ENCODE peak calls at places on chromosomes 1 and 21, in six cellular contexts. One of them, this sample, is unnamed.

GRCh38 chr1:210792703-210793102 is 341.2 kb downstream of the KCNH1 start:
- DNase-seq in mammary epithelial cell: peak; percentile 58
- DNase-seq in endothelial cell of umbilical vein: no peak
- DNase-seq in A549: peak; percentile 64
- DNase-seq in keratinocyte: peak; percentile 42
- DNase-seq in GM23338: no peak
- DNase-seq in this sample: no peak

GRCh38 chr21:41640756-41641509 is 125.9 kb downstream of the RIPK4 start:
- DNase-seq in mammary epithelial cell: peak; percentile 57
- DNase-seq in endothelial cell of umbilical vein: no peak
- DNase-seq in A549: peak; percentile 21
- DNase-seq in keratinocyte: no peak
- DNase-seq in GM23338: no peak
- DNase-seq in this sample: no peak

GRCh38 chr1:118984086-118984989 is 3.8 kb downstream of the TBX15 start:
- DNase-seq in mammary epithelial cell: no peak
- DNase-seq in endothelial cell of umbilical vein: peak; percentile 24
- DNase-seq in A549: no peak
- DNase-seq in keratinocyte: no peak
- DNase-seq in GM23338: peak; percentile 92
- DNase-seq in this sample: no peak

GRCh38 chr1:17065667-17066066 is 11.8 kb upstream of the SDHB start:
- DNase-seq in mammary epithelial cell: no peak
- DNase-seq in endothelial cell of umbilical vein: no peak
- DNase-seq in A549: no peak
- DNase-seq in keratinocyte: no peak
- DNase-seq in GM23338: no peak
- DNase-seq in this sample: no peak

GRCh38 chr21:36980280-36981048 is 14.0 kb upstream of the HLCS start:
- DNase-seq in mammary epithelial cell: no peak
- DNase-seq in endothelial cell of umbilical vein: peak; percentile 16
- DNase-seq in A549: no peak
- DNase-seq in keratinocyte: no peak
- DNase-seq in GM23338: peak; percentile 65
- DNase-seq in this sample: no peak

GRCh38 chr1:226639631-226640061 is 91.1 kb downstream of the STUM start:
- DNase-seq in mammary epithelial cell: no peak
- DNase-seq in endothelial cell of umbilical vein: no peak
- DNase-seq in A549: no peak
- DNase-seq in keratinocyte: no peak
- DNase-seq in GM23338: no peak
- DNase-seq in this sample: no peak

GRCh38 chr21:17577701-17578100 is 35.0 kb downstream of the BTG3 start:
- DNase-seq in mammary epithelial cell: no peak
- DNase-seq in endothelial cell of umbilical vein: no peak
- DNase-seq in A549: no peak
- DNase-seq in keratinocyte: no peak
- DNase-seq in GM23338: no peak
- DNase-seq in this sample: no peak

GRCh38 chr1:218499021-218499691 is 154.0 kb downstream of the TGFB2 start:
- DNase-seq in mammary epithelial cell: peak; percentile 80
- DNase-seq in endothelial cell of umbilical vein: peak; percentile 83
- DNase-seq in A549: no peak
- DNase-seq in keratinocyte: no peak
- DNase-seq in GM23338: no peak
- DNase-seq in this sample: no peak

GRCh38 chr1:110455151-110455550 is 4.2 kb downstream of the PROK1 start:
- DNase-seq in mammary epithelial cell: no peak
- DNase-seq in endothelial cell of umbilical vein: no peak
- DNase-seq in A549: no peak
- DNase-seq in keratinocyte: no peak
- DNase-seq in GM23338: peak; percentile 75
- DNase-seq in this sample: no peak

GRCh38 chr1:81467433-81467832 is 333.3 kb upstream of the ADGRL2 start:
- DNase-seq in mammary epithelial cell: no peak
- DNase-seq in endothelial cell of umbilical vein: no peak
- DNase-seq in A549: no peak
- DNase-seq in keratinocyte: no peak
- DNase-seq in GM23338: no peak
- DNase-seq in this sample: no peak

GRCh38 chr1:101309334-101310221 is 72.8 kb downstream of the S1PR1 start:
- DNase-seq in mammary epithelial cell: no peak
- DNase-seq in endothelial cell of umbilical vein: peak; percentile 79
- DNase-seq in A549: peak; percentile 18
- DNase-seq in keratinocyte: no peak
- DNase-seq in GM23338: peak; percentile 73
- DNase-seq in this sample: peak; percentile 93

GRCh38 chr1:94633051-94633450 is 91.5 kb upstream of the F3 start:
- DNase-seq in mammary epithelial cell: no peak
- DNase-seq in endothelial cell of umbilical vein: no peak
- DNase-seq in A549: no peak
- DNase-seq in keratinocyte: no peak
- DNase-seq in GM23338: no peak
- DNase-seq in this sample: no peak

GRCh38 chr1:172270605-172271004 is 149.9 kb upstream of the C1orf105 start:
- DNase-seq in mammary epithelial cell: no peak
- DNase-seq in endothelial cell of umbilical vein: no peak
- DNase-seq in A549: no peak
- DNase-seq in keratinocyte: no peak
- DNase-seq in GM23338: no peak
- DNase-seq in this sample: no peak

GRCh38 chr1:211332839-211333238 is 6.2 kb downstream of the TRAF5 start:
- DNase-seq in mammary epithelial cell: no peak
- DNase-seq in endothelial cell of umbilical vein: no peak
- DNase-seq in A549: no peak
- DNase-seq in keratinocyte: no peak
- DNase-seq in GM23338: no peak
- DNase-seq in this sample: no peak

GRCh38 chr1:233327938-233328660 is 575 bp downstream of the MAP3K21 start:
- DNase-seq in mammary epithelial cell: peak; percentile 57
- DNase-seq in endothelial cell of umbilical vein: peak; percentile 10
- DNase-seq in A549: no peak
- DNase-seq in keratinocyte: no peak
- DNase-seq in GM23338: peak; percentile 65
- DNase-seq in this sample: peak; percentile 6

DNA sequence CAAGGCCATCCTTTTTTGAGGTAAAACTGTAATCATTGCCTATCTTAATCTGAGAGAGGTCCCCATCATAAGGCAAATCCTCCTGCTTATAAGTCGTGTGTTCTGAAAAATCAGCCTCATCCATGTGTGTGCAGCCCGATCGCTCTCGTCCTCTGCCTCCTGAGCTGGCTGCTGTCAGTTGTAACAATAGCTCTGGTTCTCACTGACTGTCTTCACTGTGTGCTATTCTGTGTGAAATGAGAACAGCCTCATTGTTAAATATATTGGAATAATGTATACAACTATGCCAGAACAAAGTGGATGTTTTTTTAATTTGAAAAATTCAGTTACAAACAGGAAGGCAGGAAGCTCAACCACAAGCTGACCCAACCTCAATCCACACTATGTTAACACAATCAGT is 4.4 kb downstream of the AKNAD1 start:
- DNase-seq in mammary epithelial cell: no peak
- DNase-seq in endothelial cell of umbilical vein: peak; percentile 39
- DNase-seq in A549: no peak
- DNase-seq in keratinocyte: no peak
- DNase-seq in GM23338: no peak
- DNase-seq in this sample: peak; percentile 39
- H3K4me2 ChIP-seq in mammary epithelial cell: no peak overlapping the region
- H3K4me2 ChIP-seq in endothelial cell of umbilical vein: peak overlapping the region; percentile 50
- H3K4me2 ChIP-seq in A549: no peak overlapping the region
- H3K4me2 ChIP-seq in keratinocyte: no peak overlapping the region
- H3K4me2 ChIP-seq in GM23338: no peak overlapping the region
- H3K4me2 ChIP-seq in this sample: peak overlapping the region; percentile 9

DNA sequence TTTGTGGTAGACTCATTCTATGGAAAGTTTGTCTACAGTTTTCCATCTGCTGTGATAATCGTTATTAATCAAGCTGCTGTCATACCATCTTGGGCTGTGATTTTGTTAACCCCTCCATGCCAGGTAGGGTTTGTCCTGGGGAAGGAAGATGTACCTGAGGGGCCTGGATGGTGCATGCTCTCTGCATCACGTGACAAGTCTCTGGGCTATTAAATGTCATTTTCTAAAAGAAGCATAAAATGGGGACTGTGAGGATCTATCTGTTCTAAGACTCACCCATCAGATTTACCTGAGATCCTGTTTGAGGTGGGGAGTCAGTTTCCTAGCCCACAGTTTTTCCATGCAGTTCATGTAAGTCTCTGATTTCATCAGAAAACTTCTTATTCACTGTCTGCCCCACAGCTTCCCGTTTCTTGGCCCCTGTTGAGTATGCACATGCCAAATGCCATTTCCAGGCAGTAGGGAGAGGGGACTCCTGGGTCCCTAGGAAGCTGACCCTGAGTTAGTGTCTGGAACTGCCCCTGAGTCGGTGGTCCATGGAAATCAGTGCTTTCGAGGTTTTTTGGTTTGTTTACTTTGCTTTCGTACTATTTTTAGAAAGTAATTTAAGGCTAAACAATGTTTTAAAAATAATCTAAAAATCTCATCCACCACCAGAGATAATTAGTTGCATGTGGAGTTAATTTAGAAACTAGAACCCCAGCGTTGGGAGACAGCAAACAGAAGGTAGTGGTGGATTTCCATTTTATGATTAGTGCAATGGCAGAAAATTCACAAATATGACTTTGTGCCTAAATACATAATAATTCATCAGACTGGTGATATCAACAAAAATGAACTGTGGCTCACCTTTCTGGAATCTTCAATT is 46.7 kb downstream of the ZBTB18 start:
- DNase-seq in mammary epithelial cell: no peak
- DNase-seq in endothelial cell of umbilical vein: no peak
- DNase-seq in A549: no peak
- DNase-seq in keratinocyte: no peak
- DNase-seq in GM23338: no peak
- DNase-seq in this sample: no peak
- H3K4me2 ChIP-seq in mammary epithelial cell: no peak overlapping the region
- H3K4me2 ChIP-seq in endothelial cell of umbilical vein: no peak overlapping the region
- H3K4me2 ChIP-seq in A549: no peak overlapping the region
- H3K4me2 ChIP-seq in keratinocyte: no peak overlapping the region
- H3K4me2 ChIP-seq in GM23338: no peak overlapping the region
- H3K4me2 ChIP-seq in this sample: no peak overlapping the region

DNA sequence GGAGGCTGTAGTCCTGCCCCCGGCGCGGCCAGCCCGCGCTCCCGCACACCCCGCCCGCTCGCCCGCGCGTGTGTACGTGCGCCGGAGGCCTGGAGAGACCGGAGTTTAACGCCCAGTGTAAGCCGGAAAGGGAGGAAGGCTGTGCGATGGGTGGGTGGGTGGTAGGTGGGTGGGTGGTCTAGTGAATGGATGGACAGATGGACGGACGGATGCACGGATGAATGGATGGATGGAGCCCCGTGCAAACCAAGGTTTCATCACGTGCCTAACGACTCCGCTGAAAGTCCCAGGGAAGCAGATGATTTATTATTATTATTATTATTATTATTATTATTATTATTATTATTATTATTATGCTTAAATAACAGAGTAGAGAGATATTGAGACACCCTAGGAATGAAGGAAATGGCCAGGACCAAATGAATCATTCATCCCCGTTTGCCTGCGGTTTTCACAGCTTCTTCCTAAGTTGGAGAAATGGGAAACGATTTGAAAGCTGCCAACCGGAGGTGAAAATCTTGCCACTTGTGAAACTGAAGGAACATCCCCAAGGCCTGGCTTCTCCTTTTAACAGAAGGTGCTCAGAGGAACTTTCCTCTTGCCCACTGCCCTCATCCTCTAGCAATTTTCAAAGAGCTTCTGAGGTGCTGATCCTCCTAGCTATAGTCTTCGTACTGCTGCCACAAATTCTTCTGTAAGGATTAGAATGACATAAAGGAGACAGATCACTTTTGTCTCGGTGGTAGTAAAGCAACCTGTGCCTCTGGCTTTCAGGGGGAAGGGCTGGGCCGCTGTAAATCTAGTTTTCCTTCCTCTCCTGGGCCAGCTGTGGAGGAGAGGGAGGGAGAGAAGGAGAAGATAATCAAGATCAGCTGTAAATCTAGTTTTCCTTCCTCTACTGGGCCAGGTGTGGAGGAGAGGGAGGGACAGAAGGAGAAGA is 631 bp upstream of the RGS7 start:
- DNase-seq in mammary epithelial cell: peak; percentile 1
- DNase-seq in endothelial cell of umbilical vein: peak; percentile 5
- DNase-seq in A549: no peak
- DNase-seq in keratinocyte: no peak
- DNase-seq in GM23338: peak; percentile 18
- DNase-seq in this sample: no peak
- H3K4me2 ChIP-seq in mammary epithelial cell: peak overlapping the region; percentile 92
- H3K4me2 ChIP-seq in endothelial cell of umbilical vein: peak overlapping the region; percentile 92
- H3K4me2 ChIP-seq in A549: peak overlapping the region; percentile 95
- H3K4me2 ChIP-seq in keratinocyte: peak overlapping the region; percentile 58
- H3K4me2 ChIP-seq in GM23338: peak overlapping the region; percentile 98
- H3K4me2 ChIP-seq in this sample: no peak overlapping the region

GRCh38 chr1:198253668-198254067 is 96.9 kb downstream of the NEK7 start:
- DNase-seq in mammary epithelial cell: peak; percentile 76
- DNase-seq in endothelial cell of umbilical vein: peak; percentile 47
- DNase-seq in A549: no peak
- DNase-seq in keratinocyte: no peak
- DNase-seq in GM23338: no peak
- DNase-seq in this sample: no peak

GRCh38 chr1:198255783-198256182 is 99.0 kb downstream of the NEK7 start:
- DNase-seq in mammary epithelial cell: no peak
- DNase-seq in endothelial cell of umbilical vein: no peak
- DNase-seq in A549: no peak
- DNase-seq in keratinocyte: no peak
- DNase-seq in GM23338: no peak
- DNase-seq in this sample: no peak

GRCh38 chr1:198254948-198255347 is 98.2 kb downstream of the NEK7 start:
- DNase-seq in mammary epithelial cell: no peak
- DNase-seq in endothelial cell of umbilical vein: no peak
- DNase-seq in A549: no peak
- DNase-seq in keratinocyte: no peak
- DNase-seq in GM23338: no peak
- DNase-seq in this sample: no peak

GRCh38 chr1:198254521-198254920 is 97.7 kb downstream of the NEK7 start:
- DNase-seq in mammary epithelial cell: no peak
- DNase-seq in endothelial cell of umbilical vein: no peak
- DNase-seq in A549: no peak
- DNase-seq in keratinocyte: no peak
- DNase-seq in GM23338: peak; percentile 21
- DNase-seq in this sample: no peak

DNA sequence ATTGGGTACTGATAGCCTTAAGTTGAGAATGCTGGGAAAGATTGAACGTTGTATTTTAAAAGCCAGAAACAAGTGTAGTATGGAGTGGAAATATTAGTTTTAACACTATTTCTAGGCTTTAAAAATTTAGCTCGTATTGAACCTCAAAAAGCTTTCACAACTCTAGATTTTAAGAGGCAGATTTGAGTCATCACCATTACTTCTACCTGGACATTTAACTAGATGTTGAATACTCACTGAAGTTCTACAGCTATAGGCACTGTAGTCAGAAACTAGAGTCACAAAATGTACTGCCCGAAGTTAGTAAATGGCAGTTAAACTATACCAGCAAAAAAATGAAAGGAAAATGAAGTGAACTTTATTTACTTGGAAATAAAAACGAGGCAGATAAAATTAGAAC is 96.5 kb downstream of the NEK7 start:
- DNase-seq in mammary epithelial cell: no peak
- DNase-seq in endothelial cell of umbilical vein: no peak
- DNase-seq in A549: no peak
- DNase-seq in keratinocyte: no peak
- DNase-seq in GM23338: no peak
- DNase-seq in this sample: no peak
- H3K4me2 ChIP-seq in mammary epithelial cell: peak overlapping the region; percentile 15
- H3K4me2 ChIP-seq in endothelial cell of umbilical vein: peak overlapping the region; percentile 4
- H3K4me2 ChIP-seq in A549: no peak overlapping the region
- H3K4me2 ChIP-seq in keratinocyte: peak overlapping the region; percentile 35
- H3K4me2 ChIP-seq in GM23338: no peak overlapping the region
- H3K4me2 ChIP-seq in this sample: no peak overlapping the region